ENCODE peak calls at places on chromosomes 12 and 14, in eight cellular contexts. V is body of pancreas, K is IMR-90, L is stomach, F is sigmoid colon, E is A549, S is transverse colon, G is prostate gland. W is an unnamed sample.

GRCh38 chr12:100128509-100128908 is 14.2 kb downstream of the BLTP3B start:
- DNase-seq in V (peak; percentile 23), K (peak; percentile 41), L (no peak), F (no peak), E (peak; percentile 58), S (peak; percentile 29), G (no peak), W (no peak)

GRCh38 chr14:65373011-65373670 is 39.4 kb upstream of the FUT8 start:
- DNase-seq in V (peak; percentile 16), K (no peak), L (no peak), F (no peak), E (no peak), S (no peak), G (no peak), W (peak; percentile 18)

GRCh38 chr14:90759370-90760054 is 56.7 kb downstream of the TTC7B start:
- DNase-seq in V (no peak), K (no peak), L (peak; percentile 43), F (no peak), E (no peak), S (no peak), G (no peak), W (no peak)

GRCh38 chr14:89166650-89167049 is 250.4 kb downstream of the FOXN3 start:
- DNase-seq in V (no peak), K (no peak), L (no peak), F (no peak), E (no peak), S (no peak), G (no peak), W (no peak)

GRCh38 chr14:52020866-52021717 is 31.7 kb downstream of the RTRAF start:
- DNase-seq in V (no peak), K (no peak), L (no peak), F (no peak), E (no peak), S (no peak), G (no peak), W (no peak)

GRCh38 chr14:101033006-101033405 is 129.5 kb upstream of the RTL1 start:
- DNase-seq in V (no peak), K (no peak), L (no peak), F (peak; percentile 13), E (no peak), S (no peak), G (no peak), W (no peak)

GRCh38 chr12:50554651-50555050 is 49.9 kb downstream of the DIP2B start:
- DNase-seq in V (no peak), K (no peak), L (no peak), F (no peak), E (no peak), S (no peak), G (no peak), W (no peak)

GRCh38 chr14:21093769-21094681 is 4.4 kb downstream of the ZNF219 start:
- DNase-seq in V (no peak), K (no peak), L (no peak), F (no peak), E (no peak), S (no peak), G (no peak), W (no peak)

GRCh38 chr12:92560713-92561542 is 141.9 kb upstream of the PLEKHG7 start:
- DNase-seq in V (no peak), K (no peak), L (no peak), F (no peak), E (no peak), S (no peak), G (no peak), W (no peak)

GRCh38 chr12:49439042-49439441 is 71.8 kb downstream of the SPATS2 start:
- DNase-seq in V (no peak), K (no peak), L (no peak), F (no peak), E (no peak), S (no peak), G (no peak), W (no peak)

GRCh38 chr12:79187032-79187431 is 322.5 kb downstream of the SYT1 start:
- DNase-seq in V (no peak), K (no peak), L (no peak), F (no peak), E (no peak), S (no peak), G (no peak), W (no peak)

GRCh38 chr14:101064121-101064661 is 160.7 kb upstream of the RTL1 start:
- DNase-seq in V (no peak), K (no peak), L (no peak), F (peak; percentile 32), E (no peak), S (no peak), G (no peak), W (no peak)

GRCh38 chr14:98138666-98139065 is 1133.3 kb downstream of the BCL11B start:
- DNase-seq in V (peak; percentile 32), K (no peak), L (no peak), F (no peak), E (peak; percentile 30), S (peak; percentile 10), G (peak; percentile 41), W (peak; percentile 59)

GRCh38 chr14:95359974-95360826 is 40.5 kb upstream of the CLMN start:
- DNase-seq in V (peak; percentile 42), K (no peak), L (peak; percentile 38), F (no peak), E (no peak), S (no peak), G (no peak), W (peak; percentile 83)

GRCh38 chr12:101678081-101678480 is 19.4 kb upstream of the CHPT1 start:
- DNase-seq in V (no peak), K (no peak), L (no peak), F (no peak), E (no peak), S (no peak), G (no peak), W (no peak)
- TF ChIP-seq POLR2A in V (no peak), K (no peak), L (no peak), F (no peak), E (no peak), S (no peak), G (no peak), W (no peak)

GRCh38 chr14:41868396-41868795 is 261.7 kb downstream of the LRFN5 start:
- DNase-seq in V (no peak), K (peak; percentile 4), L (no peak), F (no peak), E (no peak), S (no peak), G (no peak), W (no peak)
- TF ChIP-seq POLR2A in V (no peak), K (no peak), L (no peak), F (no peak), E (no peak), S (no peak), G (no peak), W (no peak)

GRCh38 chr12:12338528-12339168 is 11.4 kb downstream of the MANSC1 start:
- DNase-seq in V (no peak), K (peak; percentile 35), L (no peak), F (no peak), E (no peak), S (no peak), G (no peak), W (no peak)
- TF ChIP-seq POLR2A in V (no peak), K (no peak), L (no peak), F (no peak), E (no peak), S (no peak), G (no peak), W (no peak)

GRCh38 chr12:123436017-123436964 is at the start of gene RILPL2:
- DNase-seq in V (peak; percentile 89), K (peak; percentile 65), L (peak; percentile 91), F (peak; percentile 95), E (peak; percentile 78), S (peak; percentile 92), G (peak; percentile 91), W (peak; percentile 87)
- TF ChIP-seq POLR2A in V (no peak), K (no peak), L (no peak), F (no peak), E (peak; percentile 47), S (peak; percentile 58), G (peak; percentile 87), W (no peak)

DNA sequence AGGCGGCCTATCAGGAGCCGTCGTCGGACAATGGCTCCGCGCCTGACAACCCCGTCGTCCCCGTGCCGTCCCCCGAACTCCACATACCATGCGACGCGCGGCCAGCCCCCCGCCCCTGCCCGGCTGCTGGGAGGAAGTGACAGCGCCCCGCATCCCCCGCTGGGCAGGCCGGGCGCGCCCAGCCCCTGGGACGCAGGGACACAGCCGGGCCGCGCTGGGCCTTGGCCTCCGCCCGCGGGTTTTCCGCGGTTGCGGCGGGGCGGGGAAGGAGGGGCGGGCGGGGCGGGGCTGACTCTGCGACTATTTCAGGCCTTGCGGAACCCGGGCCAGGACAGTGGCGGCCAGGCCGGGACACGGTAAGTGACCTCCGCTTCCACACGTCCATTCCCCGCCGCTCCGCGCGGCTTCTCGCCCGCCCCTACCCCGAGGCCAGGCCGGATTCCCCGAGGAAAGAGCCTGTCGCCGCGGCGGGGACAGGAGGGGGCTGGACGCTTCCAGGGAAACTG is at the start of gene TNFAIP2:
- DNase-seq in V (peak; percentile 33), K (no peak), L (no peak), F (peak; percentile 84), E (peak; percentile 68), S (peak; percentile 55), G (no peak), W (no peak)
- TF ChIP-seq POLR2A in V (peak; percentile 13), K (no peak), L (no peak), F (no peak), E (peak; percentile 99), S (peak; percentile 54), G (peak; percentile 63), W (no peak)

GRCh38 chr12:28177862-28178261 is 12.4 kb upstream of the CCDC91 start:
- DNase-seq in V (no peak), K (no peak), L (no peak), F (no peak), E (no peak), S (no peak), G (no peak), W (no peak)

GRCh38 chr12:28177461-28177860 is 12.8 kb upstream of the CCDC91 start:
- DNase-seq in V (no peak), K (no peak), L (no peak), F (no peak), E (no peak), S (no peak), G (no peak), W (no peak)

GRCh38 chr12:28180791-28181190 is 9.5 kb upstream of the CCDC91 start:
- DNase-seq in V (no peak), K (no peak), L (no peak), F (no peak), E (no peak), S (no peak), G (no peak), W (no peak)

GRCh38 chr12:28176295-28176694 is 14.0 kb upstream of the CCDC91 start:
- DNase-seq in V (no peak), K (no peak), L (no peak), F (no peak), E (no peak), S (no peak), G (no peak), W (no peak)

DNA sequence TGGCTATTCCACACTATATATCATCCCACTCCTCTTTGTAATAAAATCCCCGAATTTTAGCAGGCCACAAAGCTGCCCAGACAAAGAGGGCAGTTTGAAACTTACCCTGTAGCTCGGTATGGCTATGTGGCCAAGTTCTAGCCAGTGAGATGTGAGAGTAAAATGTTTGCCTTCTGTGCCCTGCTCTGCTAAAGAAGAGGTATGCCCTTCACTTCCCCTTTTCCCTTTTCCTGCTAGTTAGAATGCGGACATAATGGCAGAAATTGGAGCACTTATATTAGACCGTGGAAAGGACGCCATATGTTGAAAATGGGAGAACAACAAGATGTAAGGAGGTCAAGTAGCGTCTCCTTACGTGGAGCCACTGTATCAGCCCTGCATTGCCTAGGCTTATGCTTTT is 11.5 kb upstream of the CCDC91 start:
- DNase-seq in V (no peak), K (no peak), L (no peak), F (no peak), E (no peak), S (no peak), G (no peak), W (no peak)
- TF ChIP-seq POLR2A in V (no peak), K (no peak), L (no peak), F (no peak), E (no peak), S (no peak), G (no peak), W (no peak)